ENCODE peak calls at places on chromosomes 6 and 20, in ten cellular contexts. S, Y, F, E, K, D, W, P, C and M are unnamed samples.
A peak's percentile ranks its signal among the peaks of the same experiment; 100 is the strongest.

GRCh38 chr6:151229401-151230276 is 10.1 kb upstream of the AKAP12 start:
- DNase-seq in S (no peak), Y (no peak), F (peak; percentile 23), E (peak; percentile 87), K (no peak), D (no peak), W (no peak), P (no peak), C (no peak), M (no peak)

GRCh38 chr6:18363746-18364145 is 23.4 kb upstream of the RNF144B start:
- DNase-seq in S (no peak), Y (no peak), F (no peak), E (no peak), K (no peak), D (no peak), W (no peak), P (no peak), C (no peak), M (no peak)

GRCh38 chr6:67698534-67698933 is 936.5 kb upstream of the ADGRB3 start:
- DNase-seq in S (no peak), Y (no peak), F (no peak), E (no peak), K (no peak), D (peak; percentile 21), W (no peak), P (no peak), C (no peak), M (no peak)

GRCh38 chr6:90811596-90812226 is 224.8 kb upstream of the MAP3K7 start:
- DNase-seq in S (no peak), Y (no peak), F (no peak), E (no peak), K (no peak), D (no peak), W (no peak), P (no peak), C (no peak), M (no peak)

GRCh38 chr6:11315743-11316437 is 83.4 kb upstream of the NEDD9 start:
- DNase-seq in S (no peak), Y (no peak), F (no peak), E (no peak), K (no peak), D (peak; percentile 85), W (no peak), P (peak; percentile 87), C (no peak), M (peak; percentile 62)

GRCh38 chr6:105357147-105357546 is 45.7 kb downstream of the PREP start:
- DNase-seq in S (no peak), Y (no peak), F (no peak), E (no peak), K (no peak), D (no peak), W (peak; percentile 91), P (no peak), C (no peak), M (no peak)

GRCh38 chr20:45725134-45725533 is 3.0 kb downstream of the SPINT4 start:
- DNase-seq in S (no peak), Y (no peak), F (no peak), E (no peak), K (no peak), D (peak; percentile 39), W (no peak), P (no peak), C (no peak), M (no peak)

GRCh38 chr6:146305098-146305497 is 238.5 kb upstream of the RAB32 start:
- DNase-seq in S (no peak), Y (no peak), F (no peak), E (no peak), K (no peak), D (no peak), W (no peak), P (no peak), C (no peak), M (no peak)

GRCh38 chr6:34834789-34835518 is 43.1 kb downstream of the BLTP3A start:
- DNase-seq in S (no peak), Y (no peak), F (no peak), E (peak; percentile 47), K (no peak), D (peak; percentile 66), W (no peak), P (no peak), C (no peak), M (no peak)

GRCh38 chr20:49352821-49353220 is 75.0 kb upstream of the ZNFX1 start:
- DNase-seq in S (no peak), Y (no peak), F (no peak), E (no peak), K (no peak), D (no peak), W (no peak), P (no peak), C (no peak), M (no peak)

GRCh38 chr20:62219992-62220665 is at the start of gene HRH3:
- DNase-seq in S (no peak), Y (peak; percentile 10), F (peak; percentile 46), E (no peak), K (peak; percentile 20), D (peak; percentile 26), W (peak; percentile 36), P (no peak), C (no peak), M (no peak)

GRCh38 chr6:132819405-132820145 is 5.2 kb downstream of the RPS12 start:
- DNase-seq in S (peak; percentile 54), Y (no peak), F (no peak), E (peak; percentile 52), K (peak; percentile 60), D (no peak), W (peak; percentile 14), P (no peak), C (no peak), M (no peak)

GRCh38 chr6:56087421-56087820 is 160.0 kb downstream of the COL21A1 start:
- DNase-seq in S (peak; percentile 75), Y (no peak), F (no peak), E (peak; percentile 44), K (no peak), D (peak; percentile 72), W (peak; percentile 36), P (no peak), C (no peak), M (no peak)

GRCh38 chr6:18492957-18493356 is 105.8 kb downstream of the RNF144B start:
- DNase-seq in S (no peak), Y (no peak), F (no peak), E (no peak), K (no peak), D (no peak), W (no peak), P (no peak), C (no peak), M (no peak)

GRCh38 chr6:15674690-15675386 is 12.0 kb upstream of the DTNBP1 start:
- DNase-seq in S (no peak), Y (no peak), F (no peak), E (no peak), K (no peak), D (no peak), W (peak; percentile 55), P (no peak), C (no peak), M (no peak)

GRCh38 chr6:81171991-81172740 is 580.3 kb downstream of the TENT5A start:
- DNase-seq in S (no peak), Y (no peak), F (no peak), E (no peak), K (no peak), D (peak; percentile 85), W (no peak), P (peak; percentile 7), C (no peak), M (peak; percentile 15)

GRCh38 chr6:111721677-111722219 is 116.1 kb upstream of the TRAF3IP2 start:
- DNase-seq in S (no peak), Y (no peak), F (peak; percentile 46), E (peak; percentile 53), K (peak; percentile 76), D (peak; percentile 73), W (peak; percentile 19), P (no peak), C (no peak), M (no peak)

GRCh38 chr20:35283441-35284266 is 918 bp downstream of the EIF6 start:
- DNase-seq in S (no peak), Y (no peak), F (no peak), E (peak; percentile 27), K (no peak), D (no peak), W (no peak), P (no peak), C (no peak), M (no peak)

GRCh38 chr6:169095153-169095552 is 158.5 kb downstream of the THBS2 start:
- DNase-seq in S (no peak), Y (no peak), F (no peak), E (no peak), K (no peak), D (no peak), W (no peak), P (no peak), C (no peak), M (no peak)

GRCh38 chr6:104604643-104605042 is 255.1 kb downstream of the HACE1 start:
- DNase-seq in S (no peak), Y (no peak), F (no peak), E (no peak), K (no peak), D (no peak), W (no peak), P (no peak), C (no peak), M (no peak)

GRCh38 chr6:53956068-53956711 is 155.1 kb upstream of the MLIP start:
- DNase-seq in S (peak; percentile 78), Y (no peak), F (peak; percentile 8), E (peak; percentile 75), K (peak; percentile 40), D (peak; percentile 82), W (peak; percentile 94), P (peak; percentile 19), C (peak; percentile 67), M (peak; percentile 32)

GRCh38 chr6:166949533-166950442 is 6.6 kb downstream of the RNASET2 start:
- DNase-seq in S (no peak), Y (no peak), F (peak; percentile 19), E (no peak), K (peak; percentile 74), D (no peak), W (no peak), P (no peak), C (no peak), M (no peak)

GRCh38 chr20:50930139-50931047 is 844 bp downstream of the ADNP start:
- DNase-seq in S (no peak), Y (peak; percentile 9), F (peak; percentile 13), E (no peak), K (peak; percentile 39), D (no peak), W (peak; percentile 32), P (no peak), C (peak; percentile 57), M (no peak)

GRCh38 chr6:167098825-167099225 is 24.1 kb upstream of the CCR6 start:
- DNase-seq in S (no peak), Y (no peak), F (peak; percentile 20), E (no peak), K (peak; percentile 59), D (no peak), W (peak; percentile 41), P (no peak), C (no peak), M (no peak)